ENCODE peak calls at places on chromosomes 6 and 20, in four cellular contexts. One of them, this sample, is unnamed.

GRCh38 chr6:43009124-43009523 is 4.6 kb downstream of the MEA1 start:
- DNase-seq in NCI-H524 treated with DMSO at 0.1 percent for 48 hours: no peak
- DNase-seq in T-helper 9 cell: no peak
- DNase-seq in activated CD4-positive, alpha-beta T cell treated with anti-CD3 and anti-CD28 coated beads for 24 hours: no peak
- DNase-seq in this sample: no peak

GRCh38 chr6:8530775-8531435 is 95.6 kb upstream of the SLC35B3 start:
- DNase-seq in NCI-H524 treated with DMSO at 0.1 percent for 48 hours: no peak
- DNase-seq in T-helper 9 cell: no peak
- DNase-seq in activated CD4-positive, alpha-beta T cell treated with anti-CD3 and anti-CD28 coated beads for 24 hours: no peak
- DNase-seq in this sample: no peak

GRCh38 chr20:1875762-1876161 is 19.4 kb upstream of the SIRPA start:
- DNase-seq in NCI-H524 treated with DMSO at 0.1 percent for 48 hours: no peak
- DNase-seq in T-helper 9 cell: no peak
- DNase-seq in activated CD4-positive, alpha-beta T cell treated with anti-CD3 and anti-CD28 coated beads for 24 hours: no peak
- DNase-seq in this sample: no peak

GRCh38 chr20:45993197-45993951 is 15.3 kb upstream of the MMP9 start:
- DNase-seq in NCI-H524 treated with DMSO at 0.1 percent for 48 hours: no peak
- DNase-seq in T-helper 9 cell: no peak
- DNase-seq in activated CD4-positive, alpha-beta T cell treated with anti-CD3 and anti-CD28 coated beads for 24 hours: no peak
- DNase-seq in this sample: no peak

GRCh38 chr20:24915892-24916291 is 33.2 kb upstream of the CST7 start:
- DNase-seq in NCI-H524 treated with DMSO at 0.1 percent for 48 hours: no peak
- DNase-seq in T-helper 9 cell: no peak
- DNase-seq in activated CD4-positive, alpha-beta T cell treated with anti-CD3 and anti-CD28 coated beads for 24 hours: no peak
- DNase-seq in this sample: no peak

GRCh38 chr6:118249680-118250079 is 298.4 kb upstream of the PLN start:
- DNase-seq in NCI-H524 treated with DMSO at 0.1 percent for 48 hours: peak; percentile 28
- DNase-seq in T-helper 9 cell: no peak
- DNase-seq in activated CD4-positive, alpha-beta T cell treated with anti-CD3 and anti-CD28 coated beads for 24 hours: no peak
- DNase-seq in this sample: no peak

GRCh38 chr6:158316022-158316421 is 3.8 kb downstream of the TULP4 start:
- DNase-seq in NCI-H524 treated with DMSO at 0.1 percent for 48 hours: no peak
- DNase-seq in T-helper 9 cell: no peak
- DNase-seq in activated CD4-positive, alpha-beta T cell treated with anti-CD3 and anti-CD28 coated beads for 24 hours: no peak
- DNase-seq in this sample: no peak

GRCh38 chr6:11621119-11621518 is 83.6 kb downstream of the TMEM170B start:
- DNase-seq in NCI-H524 treated with DMSO at 0.1 percent for 48 hours: peak; percentile 35
- DNase-seq in T-helper 9 cell: no peak
- DNase-seq in activated CD4-positive, alpha-beta T cell treated with anti-CD3 and anti-CD28 coated beads for 24 hours: no peak
- DNase-seq in this sample: no peak

GRCh38 chr6:33999567-33999966 is 146.3 kb downstream of the GRM4 start:
- DNase-seq in NCI-H524 treated with DMSO at 0.1 percent for 48 hours: no peak
- DNase-seq in T-helper 9 cell: no peak
- DNase-seq in activated CD4-positive, alpha-beta T cell treated with anti-CD3 and anti-CD28 coated beads for 24 hours: no peak
- DNase-seq in this sample: no peak

GRCh38 chr20:7333846-7334245 is 566.4 kb downstream of the BMP2 start:
- DNase-seq in NCI-H524 treated with DMSO at 0.1 percent for 48 hours: no peak
- DNase-seq in T-helper 9 cell: no peak
- DNase-seq in activated CD4-positive, alpha-beta T cell treated with anti-CD3 and anti-CD28 coated beads for 24 hours: no peak
- DNase-seq in this sample: no peak

GRCh38 chr6:1554881-1555569 is 54.7 kb upstream of the FOXC1 start:
- DNase-seq in NCI-H524 treated with DMSO at 0.1 percent for 48 hours: no peak
- DNase-seq in T-helper 9 cell: peak; percentile 63
- DNase-seq in activated CD4-positive, alpha-beta T cell treated with anti-CD3 and anti-CD28 coated beads for 24 hours: peak; percentile 63
- DNase-seq in this sample: no peak

GRCh38 chr20:58026361-58026760 is 202.1 kb downstream of the ANKRD60 start:
- DNase-seq in NCI-H524 treated with DMSO at 0.1 percent for 48 hours: no peak
- DNase-seq in T-helper 9 cell: no peak
- DNase-seq in activated CD4-positive, alpha-beta T cell treated with anti-CD3 and anti-CD28 coated beads for 24 hours: no peak
- DNase-seq in this sample: no peak

GRCh38 chr6:144599615-144600014 is 314.5 kb downstream of the UTRN start:
- DNase-seq in NCI-H524 treated with DMSO at 0.1 percent for 48 hours: no peak
- DNase-seq in T-helper 9 cell: no peak
- DNase-seq in activated CD4-positive, alpha-beta T cell treated with anti-CD3 and anti-CD28 coated beads for 24 hours: no peak
- DNase-seq in this sample: no peak

GRCh38 chr6:158631678-158632537 is 12.6 kb downstream of the DYNLT1 start:
- DNase-seq in NCI-H524 treated with DMSO at 0.1 percent for 48 hours: no peak
- DNase-seq in T-helper 9 cell: no peak
- DNase-seq in activated CD4-positive, alpha-beta T cell treated with anti-CD3 and anti-CD28 coated beads for 24 hours: no peak
- DNase-seq in this sample: no peak

GRCh38 chr6:15593798-15594197 is 69.0 kb downstream of the DTNBP1 start:
- DNase-seq in NCI-H524 treated with DMSO at 0.1 percent for 48 hours: no peak
- DNase-seq in T-helper 9 cell: no peak
- DNase-seq in activated CD4-positive, alpha-beta T cell treated with anti-CD3 and anti-CD28 coated beads for 24 hours: no peak
- DNase-seq in this sample: no peak

GRCh38 chr6:11605507-11605905 is 68.0 kb downstream of the TMEM170B start:
- DNase-seq in NCI-H524 treated with DMSO at 0.1 percent for 48 hours: no peak
- DNase-seq in T-helper 9 cell: no peak
- DNase-seq in activated CD4-positive, alpha-beta T cell treated with anti-CD3 and anti-CD28 coated beads for 24 hours: no peak
- DNase-seq in this sample: no peak

GRCh38 chr6:169960531-169960890 is 209.1 kb downstream of the ERMARD start:
- DNase-seq in NCI-H524 treated with DMSO at 0.1 percent for 48 hours: no peak
- DNase-seq in T-helper 9 cell: no peak
- DNase-seq in activated CD4-positive, alpha-beta T cell treated with anti-CD3 and anti-CD28 coated beads for 24 hours: no peak
- DNase-seq in this sample: no peak

GRCh38 chr6:152170702-152171667 is 363.5 kb downstream of the ESR1 start:
- DNase-seq in NCI-H524 treated with DMSO at 0.1 percent for 48 hours: no peak
- DNase-seq in T-helper 9 cell: peak; percentile 14
- DNase-seq in activated CD4-positive, alpha-beta T cell treated with anti-CD3 and anti-CD28 coated beads for 24 hours: peak; percentile 34
- DNase-seq in this sample: peak; percentile 25

GRCh38 chr6:105215506-105215905 is 35.7 kb upstream of the POPDC3 start:
- DNase-seq in NCI-H524 treated with DMSO at 0.1 percent for 48 hours: no peak
- DNase-seq in T-helper 9 cell: no peak
- DNase-seq in activated CD4-positive, alpha-beta T cell treated with anti-CD3 and anti-CD28 coated beads for 24 hours: no peak
- DNase-seq in this sample: no peak

GRCh38 chr20:25057234-25058050 is 497 bp downstream of the ACSS1 start:
- DNase-seq in NCI-H524 treated with DMSO at 0.1 percent for 48 hours: no peak
- DNase-seq in T-helper 9 cell: peak; percentile 79
- DNase-seq in activated CD4-positive, alpha-beta T cell treated with anti-CD3 and anti-CD28 coated beads for 24 hours: peak; percentile 62
- DNase-seq in this sample: peak; percentile 32

GRCh38 chr20:59495894-59496510 is 108.3 kb upstream of the PHACTR3 start:
- DNase-seq in NCI-H524 treated with DMSO at 0.1 percent for 48 hours: peak; percentile 23
- DNase-seq in T-helper 9 cell: peak; percentile 51
- DNase-seq in activated CD4-positive, alpha-beta T cell treated with anti-CD3 and anti-CD28 coated beads for 24 hours: peak; percentile 59
- DNase-seq in this sample: peak; percentile 64

GRCh38 chr20:23361108-23361650 is 803 bp upstream of the GZF1 start:
- DNase-seq in NCI-H524 treated with DMSO at 0.1 percent for 48 hours: no peak
- DNase-seq in T-helper 9 cell: no peak
- DNase-seq in activated CD4-positive, alpha-beta T cell treated with anti-CD3 and anti-CD28 coated beads for 24 hours: no peak
- DNase-seq in this sample: no peak

GRCh38 chr6:26103141-26103769 is 16.0 kb downstream of the HFE start:
- DNase-seq in NCI-H524 treated with DMSO at 0.1 percent for 48 hours: peak; percentile 94
- DNase-seq in T-helper 9 cell: no peak
- DNase-seq in activated CD4-positive, alpha-beta T cell treated with anti-CD3 and anti-CD28 coated beads for 24 hours: no peak
- DNase-seq in this sample: no peak

GRCh38 chr20:47397652-47398301 is 41.3 kb upstream of the ZMYND8 start:
- DNase-seq in NCI-H524 treated with DMSO at 0.1 percent for 48 hours: no peak
- DNase-seq in T-helper 9 cell: no peak
- DNase-seq in activated CD4-positive, alpha-beta T cell treated with anti-CD3 and anti-CD28 coated beads for 24 hours: no peak
- DNase-seq in this sample: no peak

GRCh38 chr6:43716099-43716498 is 28.5 kb upstream of the MRPS18A start:
- DNase-seq in NCI-H524 treated with DMSO at 0.1 percent for 48 hours: no peak
- DNase-seq in T-helper 9 cell: no peak
- DNase-seq in activated CD4-positive, alpha-beta T cell treated with anti-CD3 and anti-CD28 coated beads for 24 hours: no peak
- DNase-seq in this sample: no peak

GRCh38 chr20:8331740-8332412 is 199.8 kb downstream of the PLCB1 start:
- DNase-seq in NCI-H524 treated with DMSO at 0.1 percent for 48 hours: no peak
- DNase-seq in T-helper 9 cell: no peak
- DNase-seq in activated CD4-positive, alpha-beta T cell treated with anti-CD3 and anti-CD28 coated beads for 24 hours: no peak
- DNase-seq in this sample: no peak

GRCh38 chr6:40897390-40898003 is 141.5 kb downstream of the UNC5CL start:
- DNase-seq in NCI-H524 treated with DMSO at 0.1 percent for 48 hours: no peak
- DNase-seq in T-helper 9 cell: no peak
- DNase-seq in activated CD4-positive, alpha-beta T cell treated with anti-CD3 and anti-CD28 coated beads for 24 hours: no peak
- DNase-seq in this sample: no peak